ENCODE peak calls at places on chromosomes 2 and 18, in six cellular contexts. E is skeletal muscle cell, Q is cardiac fibroblast, O is neuronal stem cell, F is heart left ventricle, R is tibial artery. G is an unnamed sample.

GRCh38 chr2:67877281-67877680 is 185.5 kb downstream of the C1D start:
- DNase-seq in E (no peak), Q (no peak), F (no peak), O (no peak), R (no peak), G (no peak)

GRCh38 chr2:100699131-100699530 is 120.8 kb upstream of the NPAS2 start:
- DNase-seq in Q (no peak), E (no peak), O (no peak), R (no peak), F (no peak), G (no peak)

GRCh38 chr18:63098014-63098981 is 221.3 kb downstream of the BCL2 start:
- DNase-seq in E (no peak), Q (no peak), F (no peak), O (no peak), R (no peak), G (no peak)

GRCh38 chr2:118148133-118148532 is 59.9 kb downstream of the INSIG2 start:
- DNase-seq in R (no peak), O (no peak), Q (no peak), E (no peak), F (no peak), G (no peak)

GRCh38 chr2:191488135-191488534 is 189.8 kb upstream of the NABP1 start:
- DNase-seq in E (no peak), O (no peak), R (no peak), F (no peak), Q (no peak), G (no peak)

GRCh38 chr2:167626301-167626700 is 621.1 kb downstream of the STK39 start:
- DNase-seq in E (peak; percentile 41), R (no peak), F (no peak), O (no peak), Q (no peak), G (no peak)

GRCh38 chr2:238649123-238649522 is 198.8 kb upstream of the TWIST2 start:
- DNase-seq in R (no peak), Q (no peak), E (no peak), F (no peak), O (no peak), G (no peak)

GRCh38 chr18:62175521-62175920 is 11.3 kb downstream of the PIGN start:
- DNase-seq in R (no peak), Q (no peak), O (no peak), F (no peak), E (no peak), G (no peak)

GRCh38 chr18:3058328-3059191 is 45.6 kb upstream of the LPIN2 start:
- DNase-seq in E (no peak), R (no peak), O (no peak), F (no peak), Q (no peak), G (no peak)

GRCh38 chr2:239163306-239164070 is 237.3 kb downstream of the HDAC4 start:
- DNase-seq in F (no peak), Q (no peak), R (peak; percentile 14), E (no peak), O (no peak), G (no peak)

GRCh38 chr2:163604941-163605555 is 130.8 kb downstream of the FIGN start:
- DNase-seq in O (no peak), E (peak; percentile 33), Q (peak; percentile 33), R (no peak), F (no peak), G (peak; percentile 17)

GRCh38 chr2:219368690-219369108 is 19.0 kb downstream of the DNPEP start:
- DNase-seq in F (peak; percentile 41), E (peak; percentile 40), Q (peak; percentile 91), R (no peak), O (no peak), G (peak; percentile 31)

GRCh38 chr18:70142021-70142420 is 63.5 kb downstream of the RTTN start:
- DNase-seq in E (no peak), F (no peak), O (no peak), R (no peak), Q (no peak), G (no peak)

GRCh38 chr2:136080114-136080513 is 37.8 kb downstream of the CXCR4 start:
- DNase-seq in Q (no peak), O (no peak), R (no peak), E (no peak), F (no peak), G (no peak)

GRCh38 chr2:102848366-102848839 is 86.6 kb downstream of the TMEM182 start:
- DNase-seq in E (peak; percentile 33), Q (peak; percentile 60), O (peak; percentile 79), R (peak; percentile 65), F (peak; percentile 83), G (no peak)

GRCh38 chr2:199302851-199303250 is 154.9 kb downstream of the SATB2 start:
- DNase-seq in Q (peak; percentile 23), R (no peak), E (no peak), F (no peak), O (no peak), G (no peak)

GRCh38 chr2:144403940-144404339 is 116.0 kb downstream of the ZEB2 start:
- DNase-seq in Q (no peak), E (no peak), O (no peak), F (peak; percentile 66), R (no peak), G (no peak)

GRCh38 chr2:152613235-152613634 is 104.0 kb downstream of the PRPF40A start:
- DNase-seq in Q (no peak), O (no peak), R (no peak), E (no peak), F (no peak), G (no peak)

GRCh38 chr18:36680042-36680441 is 148.8 kb downstream of the TPGS2 start:
- DNase-seq in Q (no peak), O (no peak), R (no peak), F (no peak), E (no peak), G (no peak)

GRCh38 chr18:9025104-9025838 is 77.2 kb upstream of the NDUFV2 start:
- DNase-seq in R (no peak), F (no peak), Q (no peak), O (no peak), E (peak; percentile 42), G (no peak)

GRCh38 chr2:189954989-189955388 is 107.5 kb downstream of the MSTN start:
- DNase-seq in O (no peak), R (no peak), E (no peak), Q (no peak), F (no peak), G (no peak)

GRCh38 chr2:189952536-189953109 is 109.9 kb downstream of the MSTN start:
- DNase-seq in Q (no peak), R (no peak), O (no peak), E (no peak), F (no peak), G (no peak)

DNA sequence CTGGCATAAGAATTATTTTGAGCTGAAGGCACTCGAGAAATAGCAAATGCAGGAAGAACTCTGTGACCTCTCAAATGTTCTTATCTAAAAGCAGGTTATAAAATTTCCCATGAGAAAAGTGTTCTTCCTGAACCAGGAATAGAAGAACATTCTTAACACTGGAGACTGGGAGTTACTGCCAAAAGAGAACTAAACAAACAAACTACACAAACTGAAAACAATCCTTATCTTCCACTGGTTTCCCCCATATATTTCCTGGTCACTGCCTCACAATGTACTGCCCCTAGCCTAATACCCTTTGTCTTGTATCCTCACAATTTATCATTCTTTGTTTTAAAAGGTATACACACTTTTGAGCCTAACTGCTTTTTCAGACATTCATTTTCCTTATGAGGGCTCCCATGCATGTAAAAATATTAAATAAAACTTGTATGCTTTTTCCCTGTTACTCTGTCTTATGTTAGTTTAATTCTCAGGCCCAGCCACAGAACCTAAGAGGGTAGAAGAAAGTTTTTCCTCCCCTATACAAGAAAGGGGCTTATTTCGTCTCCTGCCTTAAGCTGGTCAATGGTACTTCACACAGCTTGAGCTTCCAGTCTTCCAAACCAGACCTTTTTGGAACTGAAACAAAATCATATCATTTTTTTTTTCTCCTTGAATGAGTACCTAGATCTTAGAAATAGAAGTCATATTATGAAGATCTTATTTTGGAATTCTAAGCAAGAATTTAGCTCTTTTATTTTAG is 110.6 kb downstream of the MSTN start:
- DNase-seq in F (no peak), E (no peak), R (no peak), O (no peak), Q (peak; percentile 15), G (no peak)
- H3K4me3 ChIP-seq in F (no peak overlapping the region), E (no peak overlapping the region), R (no peak overlapping the region), O (no peak overlapping the region), Q (no peak overlapping the region), G (no peak overlapping the region)

GRCh38 chr2:127884436-127884835 is 1.3 kb downstream of the AMMECR1L start:
- DNase-seq in E (peak; percentile 46), Q (peak; percentile 57), F (no peak), R (no peak), O (no peak), G (no peak)

GRCh38 chr2:127888772-127889171 is 3.0 kb upstream of the AMMECR1L start:
- DNase-seq in O (no peak), F (no peak), R (no peak), Q (no peak), E (no peak), G (no peak)

GRCh38 chr2:127891806-127892205 is 6.0 kb upstream of the AMMECR1L start:
- DNase-seq in O (no peak), E (no peak), R (no peak), Q (peak; percentile 9), F (no peak), G (no peak)

GRCh38 chr2:127893033-127893432 is 7.3 kb upstream of the AMMECR1L start:
- DNase-seq in Q (no peak), E (no peak), F (no peak), O (no peak), R (no peak), G (no peak)

GRCh38 chr2:127887452-127888219 is 1.9 kb upstream of the AMMECR1L start:
- DNase-seq in O (no peak), Q (peak; percentile 47), E (no peak), F (no peak), R (no peak), G (no peak)
- H3K4me3 ChIP-seq in O (peak overlapping the region; percentile 27), Q (peak overlapping the region; percentile 47), E (peak overlapping the region; percentile 59), F (peak overlapping the region; percentile 66), R (peak overlapping the region; percentile 73), G (peak overlapping the region; percentile 52)

DNA sequence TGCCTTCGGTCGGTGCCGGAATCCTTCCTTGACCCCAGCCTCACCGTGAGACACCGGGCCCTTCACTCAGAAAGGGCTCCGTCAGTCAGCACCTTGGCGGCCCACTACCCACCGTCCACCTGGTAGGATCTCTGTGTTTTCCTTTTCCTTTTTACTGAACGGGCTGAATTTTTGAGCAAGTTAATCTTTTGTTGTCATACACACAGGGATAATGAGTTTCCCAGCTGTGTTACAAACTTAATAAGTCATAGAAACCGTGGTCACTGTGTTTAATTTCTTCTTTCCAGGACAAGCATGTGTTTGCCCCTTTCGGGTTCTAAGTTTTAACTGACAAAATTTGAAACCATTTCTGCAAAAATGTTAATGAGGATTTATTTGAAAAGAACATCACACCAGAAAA is 39.0 kb upstream of the TPO start:
- DNase-seq in Q (no peak), F (no peak), E (no peak), R (no peak), O (no peak), G (no peak)
- H3K4me3 ChIP-seq in Q (no peak overlapping the region), F (peak overlapping the region; percentile 49), E (no peak overlapping the region), R (no peak overlapping the region), O (no peak overlapping the region), G (no peak overlapping the region)

GRCh38 chr2:174594451-174594850 is 3.2 kb downstream of the WIPF1 start:
- DNase-seq in O (no peak), Q (no peak), E (no peak), F (no peak), R (no peak), G (no peak)
- H3K4me3 ChIP-seq in O (no peak overlapping the region), Q (no peak overlapping the region), E (no peak overlapping the region), F (no peak overlapping the region), R (no peak overlapping the region), G (no peak overlapping the region)

G was measured in HFF-Myc.